ENCODE peak calls at places on chromosomes 4 and X, in five cellular contexts. C is left lung, R is IMR-90, L is spleen, E is heart left ventricle. O is an unnamed sample.
A peak's percentile ranks its signal among the peaks of the same experiment; 100 is the strongest.

GRCh38 chr4:21830272-21830671 is 118.3 kb downstream of the KCNIP4 start:
- DNase-seq in R (no peak), E (peak; percentile 42), C (no peak), L (peak; percentile 59), O (no peak)

GRCh38 chr4:79864470-79865190 is 208.4 kb downstream of the ANTXR2 start:
- DNase-seq in R (peak; percentile 4), L (no peak), E (no peak), C (no peak), O (no peak)

GRCh38 chrX:9729161-9729885 is 36.3 kb downstream of the GPR143 start:
- DNase-seq in C (no peak), E (no peak), R (no peak), L (no peak), O (no peak)

GRCh38 chrX:124529786-124530185 is 183.4 kb downstream of the SH2D1A start:
- DNase-seq in L (no peak), C (no peak), E (no peak), R (no peak), O (no peak)

GRCh38 chr4:189832528-189832927 is 108.1 kb upstream of the FRG1 start:
- DNase-seq in L (no peak), E (no peak), R (no peak), C (no peak), O (no peak)

GRCh38 chr4:87046111-87046510 is 111.3 kb downstream of the AFF1 start:
- DNase-seq in R (peak; percentile 12), E (no peak), L (no peak), C (no peak), O (no peak)

GRCh38 chr4:139603576-139604387 is 47.8 kb upstream of the SETD7 start:
- DNase-seq in R (peak; percentile 59), L (no peak), C (no peak), E (no peak), O (peak; percentile 17)

GRCh38 chr4:62231994-62232393 is 1031.9 kb downstream of the ADGRL3 start:
- DNase-seq in E (no peak), L (no peak), C (no peak), R (no peak), O (no peak)

GRCh38 chr4:140858897-140859296 is 102.7 kb upstream of the TBC1D9 start:
- DNase-seq in E (no peak), C (no peak), R (peak; percentile 15), L (no peak), O (peak; percentile 70)

GRCh38 chr4:82423245-82424054 is 6.8 kb downstream of the HNRNPDL start:
- DNase-seq in R (peak; percentile 69), L (no peak), E (no peak), C (no peak), O (no peak)

GRCh38 chr4:106418444-106418843 is 49.9 kb upstream of the GIMD1 start:
- DNase-seq in R (no peak), E (no peak), L (no peak), C (no peak), O (no peak)

GRCh38 chr4:103032575-103032974 is 13.1 kb upstream of the SLC9B1 start:
- DNase-seq in L (no peak), E (no peak), C (no peak), R (peak; percentile 32), O (peak; percentile 13)

GRCh38 chr4:109472343-109472761 is 38.7 kb downstream of the SEC24B start:
- DNase-seq in C (no peak), R (peak; percentile 84), L (no peak), E (no peak), O (no peak)

GRCh38 chr4:40196724-40197281 is at the start of gene RHOH:
- DNase-seq in L (peak; percentile 83), E (no peak), C (no peak), R (no peak), O (no peak)

GRCh38 chrX:108310511-108310910 is 127.7 kb downstream of the COL4A6 start:
- DNase-seq in L (no peak), E (no peak), C (no peak), R (peak; percentile 26), O (no peak)

GRCh38 chrX:108304210-108304609 is 134.0 kb downstream of the COL4A6 start:
- DNase-seq in C (no peak), E (no peak), L (no peak), R (peak; percentile 7), O (no peak)

GRCh38 chrX:108306086-108306485 is 132.1 kb downstream of the COL4A6 start:
- DNase-seq in C (no peak), R (no peak), L (no peak), E (no peak), O (no peak)

GRCh38 chrX:108309144-108309543 is 129.1 kb downstream of the COL4A6 start:
- DNase-seq in C (no peak), E (no peak), L (no peak), R (peak; percentile 79), O (no peak)

DNA sequence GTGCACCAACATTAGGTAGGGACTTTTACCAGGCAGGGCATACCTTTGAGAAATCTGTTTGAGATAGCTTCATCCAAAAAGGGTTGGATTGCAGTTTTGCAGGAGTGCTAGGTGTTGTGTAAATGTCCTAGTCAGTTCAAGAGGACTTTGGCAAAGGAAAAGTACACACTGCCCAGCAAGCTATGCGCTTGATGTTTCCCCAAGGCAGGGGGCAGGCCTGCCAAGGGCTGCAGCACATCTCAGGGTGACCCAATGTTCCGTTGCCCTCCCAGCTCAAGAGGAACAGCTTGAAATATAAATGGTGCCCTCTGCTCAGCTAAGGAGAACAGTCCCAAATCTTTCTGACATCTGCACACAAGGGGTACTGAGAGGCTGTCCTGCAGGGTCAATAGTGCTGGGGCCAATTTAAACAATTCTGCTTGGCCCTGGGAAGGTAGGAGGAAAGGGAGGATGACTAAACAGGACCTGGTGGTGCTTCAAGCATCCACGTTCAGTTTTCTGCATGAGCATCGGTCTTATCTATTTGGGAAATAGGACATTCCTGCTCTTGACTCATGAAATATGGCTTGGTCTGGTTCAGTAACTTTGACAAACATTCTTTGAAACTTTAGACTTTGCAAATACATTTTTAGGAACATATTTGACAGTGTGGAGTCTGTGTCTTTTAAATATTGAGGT is 130.7 kb downstream of the COL4A6 start:
- DNase-seq in C (peak; percentile 39), L (no peak), R (peak; percentile 6), E (peak; percentile 37), O (peak; percentile 74)
- TF ChIP-seq CTCF in C (no peak), L (no peak), R (no peak), E (no peak), O (no peak)

GRCh38 chr4:147824884-147825283 is 93.0 kb downstream of the ARHGAP10 start:
- DNase-seq in C (no peak), E (no peak), L (no peak), R (no peak), O (no peak)
- H3K4me1 ChIP-seq in C (peaks cover 52% of the 10 kb centered on the region), E (peaks cover 71% of the 10 kb centered on the region), L (no peaks in the 10 kb centered on the region), R (peaks cover 20% of the 10 kb centered on the region), O (peaks cover 23% of the 10 kb centered on the region)

GRCh38 chrX:1784773-1785172 is 169.9 kb downstream of the ASMT start:
- DNase-seq in L (no peak), E (no peak), C (no peak), R (no peak), O (no peak)
- TF ChIP-seq CTCF in L (no peak), E (no peak), C (no peak), R (no peak), O (no peak)

DNA sequence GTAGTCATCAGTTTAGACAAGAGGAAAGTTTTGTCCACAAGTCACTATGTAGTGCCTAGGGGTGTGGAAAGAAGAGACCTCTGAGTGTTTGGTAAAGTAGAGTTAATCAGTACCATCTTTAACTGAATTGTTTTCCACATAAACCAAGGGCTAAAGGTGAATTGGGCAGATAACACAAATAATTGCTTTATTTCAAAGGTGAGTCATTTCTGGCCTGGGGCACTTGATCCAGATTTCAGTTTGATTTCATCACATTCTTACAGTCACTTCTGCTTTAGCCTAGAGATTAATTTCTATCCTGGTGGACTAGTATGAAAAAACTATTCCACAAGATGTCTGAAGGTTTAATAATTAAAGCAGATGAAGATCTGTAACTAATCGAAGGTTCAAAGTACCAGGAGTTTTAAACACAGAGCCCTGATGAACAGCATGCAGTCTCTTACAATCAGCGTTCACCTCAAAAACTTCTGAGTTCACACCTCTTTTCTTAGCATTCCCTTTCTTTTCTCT is 74.5 kb upstream of the BOD1L1 start:
- DNase-seq in L (no peak), C (no peak), R (peak; percentile 62), E (no peak), O (no peak)
- H3K4me1 ChIP-seq in L (no peaks in the 10 kb centered on the region), C (no peaks in the 10 kb centered on the region), R (peaks cover 4% of the 10 kb centered on the region), E (peaks cover 9% of the 10 kb centered on the region), O (no peaks in the 10 kb centered on the region)

GRCh38 chrX:38798956-38799355 is 2.3 kb upstream of the MID1IP1 start:
- DNase-seq in C (no peak), R (peak; percentile 72), E (no peak), L (no peak), O (no peak)

GRCh38 chrX:38799995-38800394 is 1.3 kb upstream of the MID1IP1 start:
- DNase-seq in R (no peak), E (no peak), L (no peak), C (no peak), O (no peak)

GRCh38 chrX:38800981-38801845 is at the start of gene MID1IP1:
- DNase-seq in L (peak; percentile 91), E (peak; percentile 92), C (peak; percentile 92), R (peak; percentile 89), O (peak; percentile 93)

DNA sequence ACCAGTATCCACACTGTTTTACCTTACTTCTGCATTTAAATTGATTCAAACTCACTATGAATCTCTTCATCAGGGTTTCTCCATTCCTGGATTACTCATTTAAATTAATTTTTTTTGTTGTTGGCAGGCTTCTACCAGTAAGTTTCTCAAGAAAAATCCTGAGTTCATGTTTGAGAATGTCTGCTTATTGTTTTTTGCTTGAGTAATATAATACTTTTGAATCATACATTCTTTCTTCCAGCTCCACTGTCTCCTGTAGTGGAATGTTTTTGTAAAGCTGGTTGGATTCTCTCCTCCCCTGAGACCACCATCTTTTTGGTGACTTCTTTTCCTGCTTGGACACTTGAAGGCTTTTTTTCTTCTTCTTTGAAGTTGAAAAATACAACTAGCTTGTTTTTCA is 4.3 kb upstream of the MID1IP1 start:
- DNase-seq in R (peak; percentile 70), E (no peak), C (no peak), L (no peak), O (no peak)
- TF ChIP-seq CTCF in R (no peak), E (no peak), C (no peak), L (no peak), O (no peak)